ENCODE peak calls at places on chromosomes 3 and 15, in four cellular contexts. One of them, this sample, is unnamed.

GRCh38 chr3:46811615-46812236 is 51.5 kb downstream of the MYL3 start:
- DNase-seq in HepG2: no peak
- DNase-seq in IMR-90: no peak
- DNase-seq in K562: peak
- DNase-seq in this sample: no peak

GRCh38 chr15:55902975-55903374 is 90.4 kb downstream of the NEDD4 start:
- DNase-seq in HepG2: no peak
- DNase-seq in IMR-90: peak
- DNase-seq in K562: no peak
- DNase-seq in this sample: no peak

GRCh38 chr3:152554980-152555379 is 280.0 kb upstream of the P2RY1 start:
- DNase-seq in HepG2: no peak
- DNase-seq in IMR-90: peak
- DNase-seq in K562: no peak
- DNase-seq in this sample: no peak

GRCh38 chr3:50203113-50203852 is 1.8 kb upstream of the SLC38A3 start:
- DNase-seq in HepG2: peak
- DNase-seq in IMR-90: no peak
- DNase-seq in K562: no peak
- DNase-seq in this sample: no peak

GRCh38 chr3:81891496-81891895 is 130.1 kb upstream of the GBE1 start:
- DNase-seq in HepG2: no peak
- DNase-seq in IMR-90: no peak
- DNase-seq in K562: no peak
- DNase-seq in this sample: no peak

GRCh38 chr15:65062061-65062460 is 5.7 kb downstream of the RASL12 start:
- DNase-seq in HepG2: no peak
- DNase-seq in IMR-90: no peak
- DNase-seq in K562: no peak
- DNase-seq in this sample: no peak

GRCh38 chr15:28975766-28976179 is 90.0 kb downstream of the APBA2 start:
- DNase-seq in HepG2: peak
- DNase-seq in IMR-90: peak
- DNase-seq in K562: peak
- DNase-seq in this sample: peak

GRCh38 chr3:28050895-28051294 is 190.5 kb upstream of the CMC1 start:
- DNase-seq in HepG2: peak
- DNase-seq in IMR-90: peak
- DNase-seq in K562: no peak
- DNase-seq in this sample: peak

GRCh38 chr3:106839576-106840280 is 537.5 kb upstream of the CCDC54 start:
- DNase-seq in HepG2: no peak
- DNase-seq in IMR-90: peak
- DNase-seq in K562: no peak
- DNase-seq in this sample: no peak

GRCh38 chr3:126714921-126715320 is 10.9 kb downstream of the CHCHD6 start:
- DNase-seq in HepG2: no peak
- DNase-seq in IMR-90: no peak
- DNase-seq in K562: no peak
- DNase-seq in this sample: no peak

GRCh38 chr3:66592061-66592875 is 91.4 kb upstream of the LRIG1 start:
- DNase-seq in HepG2: no peak
- DNase-seq in IMR-90: peak
- DNase-seq in K562: no peak
- DNase-seq in this sample: no peak

GRCh38 chr3:13824521-13825316 is 55.2 kb downstream of the WNT7A start:
- DNase-seq in HepG2: no peak
- DNase-seq in IMR-90: no peak
- DNase-seq in K562: no peak
- DNase-seq in this sample: no peak

GRCh38 chr3:55177749-55178148 is 249.9 kb upstream of the LRTM1 start:
- DNase-seq in HepG2: no peak
- DNase-seq in IMR-90: no peak
- DNase-seq in K562: no peak
- DNase-seq in this sample: no peak

GRCh38 chr3:152073267-152073666 is 195.5 kb upstream of the MBNL1 start:
- DNase-seq in HepG2: no peak
- DNase-seq in IMR-90: peak
- DNase-seq in K562: no peak
- DNase-seq in this sample: no peak

GRCh38 chr3:156151824-156152428 is 31.5 kb downstream of the KCNAB1 start:
- DNase-seq in HepG2: peak
- DNase-seq in IMR-90: peak
- DNase-seq in K562: peak
- DNase-seq in this sample: peak

GRCh38 chr3:57006949-57007419 is 53.5 kb upstream of the SPATA12 start:
- DNase-seq in HepG2: no peak
- DNase-seq in IMR-90: peak
- DNase-seq in K562: peak
- DNase-seq in this sample: no peak

GRCh38 chr3:185330238-185330637 is 32.7 kb upstream of the MAP3K13 start:
- DNase-seq in HepG2: no peak
- DNase-seq in IMR-90: no peak
- DNase-seq in K562: no peak
- DNase-seq in this sample: no peak

GRCh38 chr3:59268170-59268569 is 218.3 kb upstream of the CFAP20DC start:
- DNase-seq in HepG2: no peak
- DNase-seq in IMR-90: peak
- DNase-seq in K562: no peak
- DNase-seq in this sample: no peak
- TF ChIP-seq MAZ in HepG2: no peak
- TF ChIP-seq MAZ in IMR-90: no peak
- TF ChIP-seq MAZ in K562: no peak
- TF ChIP-seq MAZ in this sample: no peak

GRCh38 chr3:61030469-61031035 is 220.7 kb downstream of the FHIT start:
- DNase-seq in HepG2: peak
- DNase-seq in IMR-90: no peak
- DNase-seq in K562: no peak
- DNase-seq in this sample: no peak
- TF ChIP-seq MAZ in HepG2: no peak
- TF ChIP-seq MAZ in IMR-90: no peak
- TF ChIP-seq MAZ in K562: no peak
- TF ChIP-seq MAZ in this sample: no peak

GRCh38 chr3:88188436-88188835 is 38.7 kb downstream of the C3orf38 start:
- DNase-seq in HepG2: peak
- DNase-seq in IMR-90: no peak
- DNase-seq in K562: peak
- DNase-seq in this sample: peak
- TF ChIP-seq MAZ in HepG2: no peak
- TF ChIP-seq MAZ in IMR-90: no peak
- TF ChIP-seq MAZ in K562: no peak
- TF ChIP-seq MAZ in this sample: no peak

DNA sequence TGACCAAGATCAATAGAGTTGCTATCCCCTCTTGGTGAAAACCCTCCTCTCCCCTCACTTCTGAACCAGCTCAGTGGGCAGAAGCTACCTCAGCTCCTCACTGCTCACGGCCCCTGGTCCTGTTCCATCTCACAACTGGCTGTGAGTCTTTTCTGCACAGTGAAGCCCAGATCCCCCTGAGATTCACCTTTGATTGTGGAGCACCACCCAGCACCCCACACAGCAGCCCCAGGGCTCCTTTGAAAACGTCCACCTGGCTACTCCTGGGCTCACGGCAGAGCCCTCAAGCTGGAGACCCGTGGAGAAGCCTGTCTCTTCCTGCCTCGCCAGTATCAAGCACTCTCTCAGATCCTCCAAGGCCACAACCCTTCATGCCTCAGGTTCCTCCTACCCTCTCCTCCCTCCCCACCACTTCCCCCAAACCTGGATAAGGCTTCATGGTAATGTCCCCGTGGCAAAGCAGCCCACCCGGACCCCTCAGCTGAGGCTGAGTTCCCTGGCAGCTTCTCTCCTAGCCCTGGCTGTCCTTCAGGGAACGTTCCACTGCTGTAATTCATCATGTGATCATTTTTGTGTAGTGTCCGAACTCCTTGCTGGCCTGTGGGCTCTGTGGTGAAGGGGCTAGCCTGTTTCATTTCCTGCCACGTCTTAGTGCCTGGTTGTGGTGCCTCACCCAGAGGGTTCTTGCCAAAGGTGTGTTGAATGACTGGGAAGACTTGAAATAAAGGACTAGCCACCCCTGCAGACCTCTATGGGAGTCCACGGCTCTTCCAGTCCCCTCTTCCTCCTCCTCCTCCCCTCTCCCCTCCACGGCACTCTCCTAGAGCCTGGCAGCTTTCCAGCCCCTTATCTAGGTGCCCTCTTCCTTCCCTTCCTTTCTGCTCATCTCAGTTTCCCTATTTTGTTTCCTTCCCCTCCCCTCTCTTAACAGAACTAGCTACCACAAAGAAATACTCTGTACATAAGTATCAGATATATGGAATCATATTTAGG is 44.5 kb downstream of the KY start:
- DNase-seq in HepG2: no peak
- DNase-seq in IMR-90: no peak
- DNase-seq in K562: no peak
- DNase-seq in this sample: no peak
- TF ChIP-seq MAZ in HepG2: no peak
- TF ChIP-seq MAZ in IMR-90: no peak
- TF ChIP-seq MAZ in K562: no peak
- TF ChIP-seq MAZ in this sample: no peak

DNA sequence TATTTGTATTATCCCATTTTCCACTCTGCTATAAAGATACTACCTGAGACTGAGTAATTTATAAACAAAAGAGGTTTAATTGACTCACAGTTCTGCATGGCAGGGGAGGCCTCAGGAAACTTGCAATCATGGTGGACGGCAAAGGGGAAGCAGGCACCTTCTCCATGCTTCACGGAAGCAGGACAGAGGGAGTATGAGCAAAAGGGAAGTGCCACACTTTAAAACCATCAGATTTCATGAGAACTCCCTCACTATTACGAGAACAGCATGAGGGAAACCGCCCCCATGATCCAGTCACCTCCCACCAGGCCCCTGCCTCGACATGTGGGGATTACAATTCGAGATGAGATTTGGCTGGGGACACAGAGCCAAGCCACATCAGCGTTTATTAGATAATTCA is 172.8 kb downstream of the NR2F2 start:
- DNase-seq in HepG2: no peak
- DNase-seq in IMR-90: no peak
- DNase-seq in K562: no peak
- DNase-seq in this sample: no peak
- TF ChIP-seq MAZ in HepG2: no peak
- TF ChIP-seq MAZ in IMR-90: no peak
- TF ChIP-seq MAZ in K562: no peak
- TF ChIP-seq MAZ in this sample: no peak

GRCh38 chr3:127750226-127751031 is 71.9 kb downstream of the MGLL start:
- DNase-seq in HepG2: no peak
- DNase-seq in IMR-90: peak
- DNase-seq in K562: no peak
- DNase-seq in this sample: no peak
- TF ChIP-seq MAZ in HepG2: no peak
- TF ChIP-seq MAZ in IMR-90: no peak
- TF ChIP-seq MAZ in K562: no peak
- TF ChIP-seq MAZ in this sample: no peak

GRCh38 chr15:85164841-85165466 is 183.3 kb downstream of the PDE8A start:
- DNase-seq in HepG2: no peak
- DNase-seq in IMR-90: no peak
- DNase-seq in K562: no peak
- DNase-seq in this sample: no peak
- TF ChIP-seq MAZ in HepG2: no peak
- TF ChIP-seq MAZ in IMR-90: no peak
- TF ChIP-seq MAZ in K562: no peak
- TF ChIP-seq MAZ in this sample: no peak

GRCh38 chr3:4977001-4977888 is 2.0 kb upstream of the BHLHE40 start:
- DNase-seq in HepG2: peak
- DNase-seq in IMR-90: peak
- DNase-seq in K562: peak
- DNase-seq in this sample: peak
- TF ChIP-seq MAZ in HepG2: peak
- TF ChIP-seq MAZ in IMR-90: peak
- TF ChIP-seq MAZ in K562: peak
- TF ChIP-seq MAZ in this sample: no peak

GRCh38 chr15:70195171-70195807 is 97.6 kb upstream of the TLE3 start:
- DNase-seq in HepG2: no peak
- DNase-seq in IMR-90: no peak
- DNase-seq in K562: no peak
- DNase-seq in this sample: no peak
- TF ChIP-seq MAZ in HepG2: no peak
- TF ChIP-seq MAZ in IMR-90: no peak
- TF ChIP-seq MAZ in K562: no peak
- TF ChIP-seq MAZ in this sample: no peak

DNA sequence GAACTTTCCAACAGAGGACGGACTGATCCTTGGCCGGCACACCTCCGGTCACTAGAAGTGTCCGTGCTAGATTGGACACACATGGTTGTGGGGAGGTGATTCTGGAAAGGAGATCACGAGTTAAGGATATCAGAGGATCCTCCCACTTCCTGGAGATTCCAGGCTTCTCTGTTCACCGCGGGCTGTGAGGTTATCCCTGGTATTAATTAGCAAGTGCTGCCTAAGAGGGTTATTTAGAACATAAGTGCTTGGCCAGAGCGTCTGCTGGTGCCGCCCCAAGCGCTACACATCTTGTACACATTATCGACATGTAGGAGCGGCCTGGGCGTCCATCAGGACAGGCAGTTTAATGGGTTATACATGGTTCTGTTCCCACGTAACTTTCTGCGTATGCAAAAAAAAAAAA is 78.3 kb downstream of the CPN2 start:
- DNase-seq in HepG2: no peak
- DNase-seq in IMR-90: no peak
- DNase-seq in K562: no peak
- DNase-seq in this sample: no peak
- TF ChIP-seq MAZ in HepG2: no peak
- TF ChIP-seq MAZ in IMR-90: no peak
- TF ChIP-seq MAZ in K562: no peak
- TF ChIP-seq MAZ in this sample: no peak